ENCODE peak calls at places on chromosomes 1 and 21, in six cellular contexts. L is HepG2, M is HCT116, J is SK-N-SH, T is K562, V is GM12878. A is an unnamed sample.

GRCh38 chr21:32278068-32278467 is 781 bp downstream of the MIS18A start:
- DNase-seq in M (no peak), L (no peak), T (peak; percentile 36), V (no peak), J (peak; percentile 38), A (no peak)

GRCh38 chr1:203126866-203127671 is 457 bp upstream of the ADORA1 start:
- DNase-seq in M (no peak), J (no peak), V (no peak), T (no peak), L (no peak), A (no peak)

GRCh38 chr1:15028117-15028516 is 125.4 kb upstream of the TMEM51 start:
- DNase-seq in M (no peak), J (no peak), L (no peak), V (no peak), T (no peak), A (no peak)

GRCh38 chr21:22544747-22545146 is 1546.5 kb downstream of the NCAM2 start:
- DNase-seq in M (no peak), L (no peak), T (no peak), V (no peak), J (no peak), A (no peak)

GRCh38 chr1:31348449-31348848 is 24.4 kb downstream of the FABP3 start:
- DNase-seq in M (no peak), V (no peak), J (no peak), T (no peak), L (no peak), A (no peak)

GRCh38 chr1:20223659-20224058 is 37.3 kb upstream of the PLA2G2C start:
- DNase-seq in J (no peak), V (no peak), M (no peak), T (no peak), L (no peak), A (no peak)

GRCh38 chr1:50231209-50231608 is 122.5 kb downstream of the ELAVL4 start:
- DNase-seq in M (no peak), J (peak; percentile 55), T (no peak), L (no peak), V (no peak), A (no peak)

GRCh38 chr1:107670397-107670796 is 294.6 kb downstream of the VAV3 start:
- DNase-seq in J (no peak), T (no peak), V (no peak), M (no peak), L (no peak), A (no peak)

GRCh38 chr1:2194319-2194897 is at the start of gene FAAP20:
- DNase-seq in T (peak; percentile 85), L (peak; percentile 24), V (no peak), J (peak; percentile 93), M (peak; percentile 26), A (no peak)

GRCh38 chr1:190373705-190374336 is 103.8 kb downstream of the BRINP3 start:
- DNase-seq in V (no peak), J (peak; percentile 5), T (no peak), L (peak; percentile 15), M (peak; percentile 15), A (peak; percentile 17)

GRCh38 chr1:61053281-61053711 is 29.1 kb upstream of the NFIA start:
- DNase-seq in J (no peak), M (no peak), V (no peak), T (no peak), L (no peak), A (no peak)

GRCh38 chr1:228490120-228491078 is 3.2 kb downstream of the RNF187 start:
- DNase-seq in J (no peak), T (peak; percentile 64), L (no peak), V (no peak), M (peak; percentile 6), A (no peak)

GRCh38 chr1:68174173-68175113 is 57.9 kb downstream of the WLS start:
- DNase-seq in M (peak; percentile 22), L (no peak), V (no peak), T (no peak), J (peak; percentile 19), A (peak; percentile 84)

GRCh38 chr1:191174298-191174697 is 696.6 kb upstream of the BRINP3 start:
- DNase-seq in L (no peak), J (no peak), M (no peak), T (no peak), V (peak; percentile 58), A (no peak)

GRCh38 chr21:39867198-39867650 is at the start of gene PCP4:
- DNase-seq in J (peak; percentile 71), M (peak; percentile 27), V (no peak), T (peak; percentile 71), L (peak; percentile 7), A (no peak)

GRCh38 chr1:231827337-231828105 is 200.9 kb downstream of the DISC1 start:
- DNase-seq in T (no peak), V (no peak), M (no peak), J (no peak), L (peak; percentile 13), A (peak; percentile 64)

GRCh38 chr1:2831596-2832212 is 30.2 kb upstream of the TTC34 start:
- DNase-seq in V (no peak), J (no peak), M (no peak), T (no peak), L (no peak), A (no peak)

GRCh38 chr21:23475518-23476189 is 2131.6 kb downstream of the MRPL39 start:
- DNase-seq in L (no peak), T (no peak), J (peak; percentile 28), V (no peak), M (no peak), A (no peak)

GRCh38 chr1:167713330-167714081 is 8.3 kb upstream of the MPZL1 start:
- DNase-seq in V (no peak), J (peak; percentile 51), T (peak; percentile 32), L (no peak), M (no peak), A (no peak)

GRCh38 chr1:39305555-39305954 is 101.1 kb downstream of the MACF1 start:
- DNase-seq in M (no peak), J (peak; percentile 7), V (peak; percentile 5), L (no peak), T (no peak), A (no peak)

GRCh38 chr1:228463009-228463558 is 24.1 kb upstream of the RNF187 start:
- DNase-seq in V (no peak), M (no peak), T (no peak), L (no peak), J (no peak), A (no peak)

GRCh38 chr1:97893844-97894243 is 27.0 kb downstream of the DPYD start:
- DNase-seq in J (no peak), T (no peak), V (no peak), L (no peak), M (no peak), A (no peak)

GRCh38 chr1:18583326-18583941 is 47.2 kb upstream of the PAX7 start:
- DNase-seq in J (no peak), T (no peak), V (no peak), M (no peak), L (no peak), A (no peak)

GRCh38 chr1:237672748-237673147 is 218.0 kb downstream of the ZP4 start:
- DNase-seq in V (no peak), M (no peak), J (peak; percentile 39), L (no peak), T (peak; percentile 4), A (peak; percentile 7)

GRCh38 chr1:32012709-32013385 is 821 bp upstream of the KHDRBS1 start:
- DNase-seq in T (peak; percentile 28), J (no peak), V (no peak), M (no peak), L (no peak), A (no peak)

GRCh38 chr21:27693376-27693775 is 726.5 kb upstream of the ADAMTS5 start:
- DNase-seq in M (no peak), V (no peak), J (no peak), T (no peak), L (no peak), A (no peak)

GRCh38 chr1:7656821-7657220 is 114.3 kb upstream of the VAMP3 start:
- DNase-seq in V (no peak), L (no peak), J (no peak), T (no peak), M (no peak), A (no peak)

GRCh38 chr1:7654725-7655124 is 116.4 kb upstream of the VAMP3 start:
- DNase-seq in J (no peak), T (no peak), V (no peak), M (no peak), L (no peak), A (no peak)

GRCh38 chr1:7657287-7658126 is 113.6 kb upstream of the VAMP3 start:
- DNase-seq in M (no peak), V (no peak), T (no peak), J (no peak), L (no peak), A (no peak)

GRCh38 chr1:7652551-7653098 is 118.5 kb upstream of the VAMP3 start:
- DNase-seq in L (no peak), V (no peak), T (no peak), J (no peak), M (no peak), A (no peak)

DNA sequence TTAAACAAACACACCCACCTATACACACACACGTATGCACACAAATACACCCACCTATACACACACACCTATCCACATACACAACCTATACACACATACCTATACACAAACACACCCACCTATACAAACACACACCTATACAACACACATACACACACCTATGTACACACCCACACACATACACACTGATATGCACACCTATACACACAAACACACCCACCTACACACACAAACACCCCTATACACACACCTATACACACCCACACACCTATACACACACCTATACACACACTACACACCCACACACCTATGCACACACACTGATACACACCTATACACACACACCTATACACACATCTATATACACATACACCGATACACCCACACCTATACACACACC is 115.7 kb upstream of the VAMP3 start:
- DNase-seq in T (no peak), M (no peak), V (no peak), J (no peak), L (no peak), A (no peak)
- H3K27me3 ChIP-seq in T (peaks cover 50% of the 10 kb centered on the region), M (no peaks in the 10 kb centered on the region), V (no peaks in the 10 kb centered on the region), J (no peaks in the 10 kb centered on the region), L (peaks cover 18% of the 10 kb centered on the region), A (no peaks in the 10 kb centered on the region)

GRCh38 chr1:49085079-49085478 is 308.4 kb upstream of the BEND5 start:
- DNase-seq in L (no peak), T (no peak), M (no peak), V (no peak), J (no peak), A (no peak)
- H3K9me3 ChIP-seq in L (peaks cover 95% of the 10 kb centered on the region), T (no peaks in the 10 kb centered on the region), M (peaks cover 8% of the 10 kb centered on the region), V (no peaks in the 10 kb centered on the region), J (no peaks in the 10 kb centered on the region), A (no peaks in the 10 kb centered on the region)

GRCh38 chr1:116316373-116316772 is 56.7 kb upstream of the ATP1A1 start:
- DNase-seq in J (no peak), M (no peak), L (peak; percentile 81), T (no peak), V (no peak), A (no peak)
- TF ChIP-seq SIN3A in J (no peak), M (no peak), L (no peak), T (no peak), V (no peak), A (no peak)

DNA sequence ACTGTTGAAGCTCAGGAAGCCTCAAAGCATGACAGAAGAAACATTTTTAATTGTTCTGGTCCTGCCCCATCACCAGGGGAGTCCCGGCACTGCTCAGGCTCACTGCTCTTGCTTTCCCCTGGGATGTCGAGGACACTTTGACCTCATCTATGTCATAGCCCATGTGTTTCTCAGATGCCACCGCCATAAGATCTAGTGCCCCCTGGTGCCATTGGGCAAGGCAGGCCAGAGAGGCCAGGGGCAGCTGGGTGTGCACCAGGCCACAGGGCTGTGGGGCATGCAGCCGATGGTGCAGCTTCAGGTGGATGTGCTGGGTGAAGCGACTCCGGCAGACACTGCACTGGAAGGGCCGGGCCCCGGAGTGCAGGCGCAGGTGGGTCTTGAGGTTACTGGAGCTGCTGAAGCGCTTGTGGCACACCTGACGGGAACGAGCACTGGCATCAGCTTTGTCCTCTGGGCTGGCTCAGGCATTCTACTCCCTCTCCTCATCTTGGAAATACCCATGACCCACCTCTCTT is 7.7 kb upstream of the CRYBG2 start:
- DNase-seq in L (no peak), J (peak; percentile 49), M (no peak), T (no peak), V (no peak), A (no peak)
- H3K27me3 ChIP-seq in L (no peaks in the 10 kb centered on the region), J (peaks cover 25% of the 10 kb centered on the region), M (no peaks in the 10 kb centered on the region), T (no peaks in the 10 kb centered on the region), V (peaks cover 4% of the 10 kb centered on the region), A (no peaks in the 10 kb centered on the region)